ENCODE peak calls at places on chromosomes 5 and 9, in seven cellular contexts. X is colonic mucosa, L is IMR-90, F is BJ, Q is cardiac fibroblast, Y is AG04450, J is endothelial cell of umbilical vein. O is an unnamed sample.

GRCh38 chr9:82117025-82117424 is 128.5 kb downstream of the SPATA31D1 start:
- DNase-seq in X (no peak), Q (no peak), Y (no peak), J (no peak), F (no peak), L (no peak), O (no peak)

GRCh38 chr9:13967011-13967410 is 346.9 kb downstream of the NFIB start:
- DNase-seq in F (no peak), Y (no peak), Q (no peak), X (no peak), L (peak), J (no peak), O (no peak)

GRCh38 chr5:150846651-150847333 is 471 bp downstream of the IRGM start:
- DNase-seq in J (peak), F (peak), Q (peak), Y (peak), L (peak), X (peak), O (peak)

GRCh38 chr5:67182406-67182805 is 14.2 kb downstream of the CD180 start:
- DNase-seq in Y (peak), L (peak), Q (peak), X (no peak), J (peak), F (peak), O (no peak)

GRCh38 chr9:81871695-81872094 is 56.5 kb upstream of the SPATA31D4 start:
- DNase-seq in Q (peak), F (peak), L (peak), X (no peak), J (peak), Y (no peak), O (no peak)

GRCh38 chr9:75358837-75359236 is 270.5 kb downstream of the OSTF1 start:
- DNase-seq in Q (no peak), L (no peak), X (no peak), F (no peak), Y (no peak), J (no peak), O (no peak)

GRCh38 chr5:137156175-137156574 is 343.0 kb downstream of the SPOCK1 start:
- DNase-seq in J (no peak), L (no peak), X (no peak), Y (no peak), Q (no peak), F (no peak), O (no peak)

GRCh38 chr9:92682269-92682668 is 12.3 kb upstream of the IPPK start:
- DNase-seq in L (no peak), F (no peak), Q (no peak), Y (no peak), J (no peak), X (no peak), O (no peak)

GRCh38 chr9:4030751-4031150 is 269.1 kb downstream of the GLIS3 start:
- DNase-seq in L (no peak), F (no peak), X (no peak), Q (peak), Y (no peak), J (no peak), O (no peak)

GRCh38 chr9:92263131-92263530 is 30.4 kb downstream of the IARS1 start:
- DNase-seq in Q (no peak), Y (no peak), J (no peak), F (no peak), L (no peak), X (no peak), O (no peak)

GRCh38 chr5:115774684-115775083 is 41.8 kb downstream of the CDO1 start:
- DNase-seq in Q (no peak), X (no peak), F (no peak), J (no peak), L (no peak), Y (no peak), O (no peak)

GRCh38 chr5:36655171-36655570 is 48.8 kb downstream of the SLC1A3 start:
- DNase-seq in L (no peak), J (no peak), Y (no peak), F (no peak), X (no peak), Q (no peak), O (peak)

GRCh38 chr9:92974696-92975451 is 27.6 kb downstream of the FGD3 start:
- DNase-seq in Y (no peak), J (no peak), X (no peak), F (no peak), Q (no peak), L (no peak), O (no peak)

DNA sequence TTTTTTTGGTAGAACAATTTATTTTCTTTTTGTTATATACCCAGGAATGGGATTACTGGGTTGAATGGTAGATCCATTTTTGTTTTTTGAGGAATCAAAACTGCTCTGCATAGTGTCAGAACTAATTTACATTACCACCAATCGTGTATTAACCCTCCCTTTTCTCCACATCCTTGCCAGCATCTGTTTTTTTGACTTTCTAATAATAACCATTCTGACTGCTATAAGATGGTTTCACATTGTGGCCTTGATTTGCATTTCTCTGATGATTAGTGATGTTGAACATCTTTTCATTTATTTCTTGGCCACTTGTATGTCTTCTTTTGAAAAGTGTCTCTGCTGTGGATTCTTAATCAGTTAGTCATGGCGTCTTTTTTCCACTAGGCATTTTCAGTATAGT is 2144.3 kb upstream of the C9orf72 start:
- DNase-seq in F (no peak), Q (no peak), X (no peak), L (no peak), Y (no peak), J (no peak), O (no peak)
- TF ChIP-seq CTCF in F (no peak), Q (no peak), X (no peak), L (no peak), Y (no peak), J (no peak), O (no peak)

GRCh38 chr5:171666815-171667214 is 118.8 kb upstream of the SMIM23 start:
- DNase-seq in Y (no peak), F (no peak), L (no peak), J (no peak), Q (no peak), X (no peak), O (no peak)

GRCh38 chr5:171672556-171672955 is 113.1 kb upstream of the SMIM23 start:
- DNase-seq in F (no peak), Q (no peak), X (no peak), J (no peak), Y (no peak), L (no peak), O (no peak)

GRCh38 chr5:171664489-171664888 is 121.1 kb upstream of the SMIM23 start:
- DNase-seq in J (no peak), F (no peak), Q (no peak), Y (no peak), L (no peak), X (no peak), O (no peak)

GRCh38 chr5:171667341-171668096 is 118.1 kb upstream of the SMIM23 start:
- DNase-seq in Q (peak), F (peak), Y (peak), J (peak), X (no peak), L (peak), O (no peak)

GRCh38 chr5:171668097-171668412 is 117.6 kb upstream of the SMIM23 start:
- DNase-seq in Y (no peak), J (no peak), X (no peak), F (no peak), L (no peak), Q (no peak), O (no peak)
- H3K4me3 ChIP-seq in Y (no peak), J (no peak), X (no peak), F (no peak), L (no peak), Q (no peak), O (no peak)

GRCh38 chr5:104734046-104734445 is 1171.5 kb upstream of the NUDT12 start:
- DNase-seq in F (no peak), Q (no peak), X (no peak), Y (no peak), J (no peak), L (no peak), O (no peak)
- TF ChIP-seq CTCF in F (no peak), Q (no peak), X (no peak), Y (no peak), J (no peak), L (no peak), O (no peak)

GRCh38 chr9:37027582-37028424 is 6.3 kb downstream of the PAX5 start:
- DNase-seq in Y (peak), L (peak), J (peak), X (peak), F (no peak), Q (peak), O (peak)
- H3K4me3 ChIP-seq in Y (no peak), L (no peak), J (no peak), X (peak), F (peak), Q (no peak), O (peak)

GRCh38 chr5:77590347-77590746 is 48.2 kb downstream of the OTP start:
- DNase-seq in Q (no peak), X (no peak), J (no peak), F (no peak), L (no peak), Y (no peak), O (peak)
- TF ChIP-seq CTCF in Q (no peak), X (no peak), J (no peak), F (no peak), L (no peak), Y (no peak), O (no peak)

DNA sequence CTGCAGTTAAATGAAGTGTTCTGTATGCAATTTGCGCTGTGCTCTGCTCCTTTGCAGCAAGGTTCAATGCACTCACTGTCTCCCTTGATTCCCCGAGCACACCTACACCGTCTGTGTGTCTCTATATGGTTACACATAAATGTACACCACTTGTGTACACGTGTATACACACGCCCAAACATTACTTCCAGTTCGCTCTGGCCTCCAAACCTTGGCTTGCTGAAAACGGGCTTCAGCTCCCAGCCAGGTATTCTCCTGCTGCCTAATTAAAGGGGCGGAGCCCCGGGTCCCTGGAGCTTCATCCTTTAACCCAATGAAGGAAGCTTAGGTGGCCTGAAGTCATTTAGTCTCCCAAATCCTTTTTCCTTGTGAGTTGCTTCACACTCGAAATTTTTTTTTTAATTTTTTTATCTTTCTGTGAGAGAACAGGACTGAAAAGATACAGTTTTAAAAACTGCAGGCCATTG is 4.6 kb downstream of the ISL1 start:
- DNase-seq in Y (no peak), Q (no peak), F (no peak), J (no peak), L (no peak), X (no peak), O (no peak)
- H3K4me3 ChIP-seq in Y (no peak), Q (no peak), F (peak), J (no peak), L (no peak), X (no peak), O (no peak)

GRCh38 chr9:17588395-17588794 is 9.5 kb downstream of the SH3GL2 start:
- DNase-seq in L (no peak), Y (no peak), X (no peak), J (no peak), F (no peak), Q (no peak), O (no peak)

GRCh38 chr9:17589771-17590170 is 10.9 kb downstream of the SH3GL2 start:
- DNase-seq in Y (no peak), J (no peak), F (no peak), Q (no peak), L (no peak), X (no peak), O (no peak)

DNA sequence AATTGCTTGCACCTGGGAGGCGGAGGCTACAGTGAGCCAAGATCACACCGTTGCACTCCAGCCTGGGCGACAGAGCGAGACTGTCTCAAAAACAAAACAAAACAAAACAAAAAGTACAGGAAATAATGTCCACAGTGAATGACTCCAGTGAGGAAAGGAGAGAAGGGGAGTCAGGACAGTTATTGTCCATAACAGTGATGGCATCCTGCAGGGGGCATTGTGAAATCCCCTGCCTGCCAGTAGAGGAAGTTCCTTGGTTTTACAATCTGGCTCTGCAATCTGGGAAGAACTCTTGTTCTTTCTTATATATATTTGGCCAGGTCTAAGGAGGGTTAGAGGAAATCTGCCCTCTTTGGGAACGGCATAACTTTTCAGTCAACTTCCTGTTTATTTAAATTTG is 8.2 kb downstream of the SH3GL2 start:
- DNase-seq in J (no peak), F (no peak), Q (no peak), Y (no peak), X (no peak), L (no peak), O (no peak)
- TF ChIP-seq CTCF in J (no peak), F (no peak), Q (no peak), Y (no peak), X (no peak), L (no peak), O (no peak)

DNA sequence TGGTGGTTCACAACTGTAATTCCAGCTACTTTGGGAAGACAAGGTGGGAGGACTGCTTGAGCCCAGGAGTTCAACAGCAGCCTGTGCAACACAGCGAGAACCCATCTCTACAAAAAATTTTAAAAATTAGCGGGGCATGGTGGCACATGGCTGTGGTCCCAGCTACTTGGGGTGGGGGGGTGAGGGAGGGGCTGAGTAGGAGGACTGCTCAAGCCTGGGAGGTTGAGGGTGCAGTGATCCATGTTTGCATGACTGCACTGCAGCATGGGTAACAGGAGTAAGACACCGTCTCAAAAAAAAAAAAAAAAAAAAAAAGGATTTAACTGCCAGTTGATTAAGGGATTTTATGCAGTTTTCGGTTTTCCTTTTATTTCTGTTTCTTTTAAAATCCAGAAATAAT is 65.0 kb downstream of the PTBP3 start:
- DNase-seq in F (no peak), X (no peak), Y (no peak), L (no peak), Q (no peak), J (no peak), O (no peak)
- H3K4me3 ChIP-seq in F (no peak), X (no peak), Y (no peak), L (no peak), Q (no peak), J (no peak), O (no peak)

GRCh38 chr5:10685103-10685502 is 75.9 kb downstream of the DAP start:
- DNase-seq in L (no peak), Y (no peak), J (no peak), F (no peak), X (no peak), Q (no peak), O (peak)
- TF ChIP-seq CTCF in L (no peak), Y (no peak), J (no peak), F (no peak), X (no peak), Q (no peak), O (no peak)

GRCh38 chr9:98999152-98999525 is 55.4 kb downstream of the COL15A1 start:
- DNase-seq in Q (no peak), L (no peak), Y (no peak), J (no peak), X (no peak), F (no peak), O (no peak)
- H3K4me3 ChIP-seq in Q (no peak), L (no peak), Y (no peak), J (no peak), X (no peak), F (no peak), O (no peak)